ENCODE peak calls at places on chromosome 21, in five cellular contexts. C is Caco-2, E is stomach, P is heart right ventricle, D is AG04450. Z is an unnamed sample.

GRCh38 chr21:41684381-41685245 is 82.2 kb downstream of the RIPK4 start:
- DNase-seq in C (peak; percentile 71), E (peak; percentile 74), P (no peak), D (peak; percentile 13), Z (peak; percentile 61)

GRCh38 chr21:26565105-26565504 is 8.0 kb downstream of the CYYR1 start:
- DNase-seq in C (no peak), E (no peak), P (no peak), D (no peak), Z (no peak)

GRCh38 chr21:37574751-37575150 is 208.2 kb downstream of the DYRK1A start:
- DNase-seq in C (no peak), E (no peak), P (no peak), D (no peak), Z (no peak)

GRCh38 chr21:36732217-36732616 is 33.3 kb downstream of the SIM2 start:
- DNase-seq in C (no peak), E (no peak), P (no peak), D (no peak), Z (no peak)

GRCh38 chr21:36265431-36265830 is 54.6 kb upstream of the MORC3 start:
- DNase-seq in C (no peak), E (no peak), P (no peak), D (no peak), Z (no peak)

GRCh38 chr21:44052071-44052829 is 40.1 kb downstream of the TRAPPC10 start:
- DNase-seq in C (no peak), E (no peak), P (no peak), D (no peak), Z (no peak)

GRCh38 chr21:45544449-45545235 is 2.4 kb upstream of the SLC19A1 start:
- DNase-seq in C (no peak), E (peak; percentile 19), P (no peak), D (no peak), Z (no peak)

GRCh38 chr21:36096398-36097290 is 26.8 kb downstream of the CBR1 start:
- DNase-seq in C (no peak), E (no peak), P (no peak), D (no peak), Z (no peak)

GRCh38 chr21:15759469-15759868 is 29.7 kb downstream of the USP25 start:
- DNase-seq in C (no peak), E (no peak), P (no peak), D (no peak), Z (no peak)

GRCh38 chr21:17050156-17050555 is 462.7 kb upstream of the CXADR start:
- DNase-seq in C (no peak), E (no peak), P (no peak), D (no peak), Z (no peak)

GRCh38 chr21:32096411-32096810 is 182.4 kb downstream of the MIS18A start:
- DNase-seq in C (no peak), E (no peak), P (peak; percentile 17), D (no peak), Z (no peak)

GRCh38 chr21:42291003-42291750 is 24.0 kb downstream of the TFF3 start:
- DNase-seq in C (no peak), E (no peak), P (no peak), D (no peak), Z (no peak)

GRCh38 chr21:45386336-45386727 is 18.6 kb upstream of the COL18A1 start:
- DNase-seq in C (peak; percentile 90), E (no peak), P (no peak), D (no peak), Z (peak; percentile 59)

GRCh38 chr21:43853851-43854772 is 10.9 kb upstream of the AGPAT3 start:
- DNase-seq in C (no peak), E (no peak), P (no peak), D (no peak), Z (no peak)

GRCh38 chr21:35641271-35642016 is 418.9 kb downstream of the SETD4 start:
- DNase-seq in C (no peak), E (no peak), P (no peak), D (no peak), Z (no peak)

GRCh38 chr21:17146426-17146825 is 366.4 kb upstream of the CXADR start:
- DNase-seq in C (no peak), E (no peak), P (no peak), D (no peak), Z (no peak)

GRCh38 chr21:31201548-31201947 is 142.5 kb downstream of the TIAM1 start:
- DNase-seq in C (no peak), E (no peak), P (no peak), D (no peak), Z (peak; percentile 19)

GRCh38 chr21:45035477-45035848 is 38.9 kb upstream of the ADARB1 start:
- DNase-seq in C (no peak), E (no peak), P (no peak), D (no peak), Z (no peak)

GRCh38 chr21:45599146-45599581 is 44.4 kb upstream of the PCBP3 start:
- DNase-seq in C (peak; percentile 21), E (no peak), P (no peak), D (no peak), Z (no peak)

GRCh38 chr21:44529011-44529421 is 11.0 kb downstream of the KRTAP10-1 start:
- DNase-seq in C (no peak), E (peak; percentile 18), P (peak; percentile 3), D (no peak), Z (no peak)

GRCh38 chr21:42614391-42614790 is 39.0 kb upstream of the PDE9A start:
- DNase-seq in C (no peak), E (no peak), P (no peak), D (no peak), Z (no peak)

GRCh38 chr21:42737969-42738590 is 84.7 kb downstream of the PDE9A start:
- DNase-seq in C (no peak), E (peak; percentile 72), P (peak; percentile 50), D (no peak), Z (peak; percentile 28)

GRCh38 chr21:36156815-36157670 is at the start of gene DOP1B:
- DNase-seq in C (peak; percentile 42), E (no peak), P (no peak), D (no peak), Z (no peak)

GRCh38 chr21:15775981-15776380 is 46.2 kb downstream of the USP25 start:
- DNase-seq in C (no peak), E (no peak), P (no peak), D (peak; percentile 44), Z (no peak)

GRCh38 chr21:42593007-42593814 is 60.2 kb upstream of the PDE9A start:
- DNase-seq in C (peak; percentile 68), E (peak; percentile 78), P (peak; percentile 69), D (no peak), Z (peak; percentile 65)

GRCh38 chr21:45455321-45456013 is 50.5 kb downstream of the COL18A1 start:
- DNase-seq in C (no peak), E (no peak), P (peak; percentile 61), D (no peak), Z (no peak)

GRCh38 chr21:15247613-15248012 is 182.8 kb upstream of the NRIP1 start:
- DNase-seq in C (no peak), E (no peak), P (no peak), D (no peak), Z (no peak)

GRCh38 chr21:34593954-34594531 is 20.9 kb downstream of the RCAN1 start:
- DNase-seq in C (no peak), E (no peak), P (no peak), D (no peak), Z (no peak)

GRCh38 chr21:34593423-34593822 is 21.5 kb downstream of the RCAN1 start:
- DNase-seq in C (no peak), E (peak; percentile 52), P (no peak), D (no peak), Z (peak; percentile 41)

GRCh38 chr21:34595457-34595856 is 19.5 kb downstream of the RCAN1 start:
- DNase-seq in C (peak; percentile 51), E (no peak), P (no peak), D (no peak), Z (peak; percentile 89)

GRCh38 chr21:34596561-34597271 is 18.2 kb downstream of the RCAN1 start:
- DNase-seq in C (no peak), E (no peak), P (no peak), D (no peak), Z (no peak)

DNA sequence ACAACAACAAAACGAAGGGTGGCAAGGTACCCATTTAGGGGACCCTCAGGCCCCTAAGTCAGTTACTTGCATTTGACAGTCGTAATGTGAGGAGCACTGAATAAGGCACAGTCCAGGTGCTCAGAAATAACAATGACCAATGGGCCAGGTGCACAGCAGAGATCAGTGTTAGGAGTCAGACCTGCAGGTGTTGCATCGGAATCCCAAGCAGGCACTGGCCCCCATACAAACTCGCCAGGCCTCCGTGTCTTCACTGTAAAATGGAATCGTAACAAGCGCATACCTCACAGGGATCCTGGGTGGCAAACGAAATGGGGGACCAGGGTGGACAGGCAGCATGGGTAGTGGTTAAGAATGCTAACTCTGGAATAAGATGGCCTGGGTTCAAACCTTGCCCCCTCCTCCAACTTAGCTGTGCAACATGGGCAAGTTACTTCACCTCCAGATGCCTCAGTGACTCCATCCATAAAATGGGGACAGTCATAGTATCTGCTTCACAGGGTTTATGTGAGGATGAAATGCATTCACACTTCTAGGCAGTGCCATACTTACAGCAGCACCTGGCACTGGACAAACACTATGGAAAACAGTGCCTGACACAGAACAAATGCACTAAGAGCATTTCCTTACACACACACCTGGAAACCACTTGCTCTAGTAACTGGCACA is 20.2 kb downstream of the RCAN1 start:
- DNase-seq in C (no peak), E (no peak), P (no peak), D (no peak), Z (no peak)
- H3K4me3 ChIP-seq in C (no peak overlapping the region), E (no peak overlapping the region), P (no peak overlapping the region), D (no peak overlapping the region), Z (no peak overlapping the region)

DNA sequence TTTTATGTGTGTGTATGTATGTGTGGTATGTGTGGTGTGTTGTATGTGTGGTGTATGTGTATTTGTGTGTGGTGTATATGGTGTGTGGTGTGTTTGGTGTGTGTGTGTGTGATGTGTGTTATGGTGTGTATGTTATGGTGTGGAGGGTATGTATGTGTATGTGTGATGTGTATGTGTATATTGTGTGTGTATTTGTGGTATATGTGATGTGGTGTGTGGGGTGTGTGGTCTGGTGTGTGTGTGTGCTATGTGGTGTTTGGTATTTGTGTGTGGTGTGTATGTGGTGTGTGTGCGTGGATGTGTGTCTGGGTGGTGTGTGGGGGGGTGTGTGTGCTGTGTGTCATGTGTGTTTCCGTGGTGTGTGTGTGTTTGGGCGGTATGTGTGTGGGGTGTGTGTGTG is 59.3 kb downstream of the SH3BGR start:
- DNase-seq in C (no peak), E (no peak), P (no peak), D (no peak), Z (no peak)
- H3K9me3 ChIP-seq in C (no peaks in the 10 kb centered on the region), E (no peaks in the 10 kb centered on the region), P (no peaks in the 10 kb centered on the region), D (no peaks in the 10 kb centered on the region), Z (no peaks in the 10 kb centered on the region)

GRCh38 chr21:46634427-46634826 is 1.0 kb upstream of the PRMT2 start:
- DNase-seq in C (no peak), E (no peak), P (no peak), D (no peak), Z (no peak)
- H3K4me3 ChIP-seq in C (peak overlapping the region; percentile 64), E (peak overlapping the region; percentile 94), P (no peak overlapping the region), D (peak overlapping the region; percentile 60), Z (no peak overlapping the region)

GRCh38 chr21:34018185-34018584 is 55.2 kb upstream of the MRPS6 start:
- DNase-seq in C (no peak), E (no peak), P (no peak), D (no peak), Z (no peak)

GRCh38 chr21:34018910-34019309 is 54.5 kb upstream of the MRPS6 start:
- DNase-seq in C (no peak), E (no peak), P (no peak), D (no peak), Z (no peak)

GRCh38 chr21:34020005-34020847 is 53.2 kb upstream of the MRPS6 start:
- DNase-seq in C (no peak), E (no peak), P (no peak), D (no peak), Z (peak; percentile 5)

GRCh38 chr21:34019402-34019801 is 54.0 kb upstream of the MRPS6 start:
- DNase-seq in C (no peak), E (no peak), P (no peak), D (no peak), Z (no peak)

GRCh38 chr21:34017127-34017961 is 56.0 kb upstream of the MRPS6 start:
- DNase-seq in C (no peak), E (no peak), P (no peak), D (no peak), Z (no peak)
- H3K9me3 ChIP-seq in C (no peaks in the 10 kb centered on the region), E (no peaks in the 10 kb centered on the region), P (peaks cover 31% of the 10 kb centered on the region), D (peaks cover 6% of the 10 kb centered on the region), Z (no peaks in the 10 kb centered on the region)

Z was measured in body of pancreas.